ENCODE peak calls at places on chromosomes 2 and 18, in five cellular contexts. S is myocyte; B is T-helper 1 cell; C is activated CD4-positive, alpha-beta T cell treated with anti-CD3 and anti-CD28 coated beads, Interleukin-2, amount 50 U/mL, for 4 hours; K is germinal center. X is an unnamed sample.

GRCh38 chr2:240362826-240363717 is 72.4 kb upstream of the GPC1 start:
- DNase-seq in S (no peak), B (no peak), C (no peak), K (no peak), X (no peak)

GRCh38 chr2:62938126-62938525 is 112.5 kb upstream of the OTX1 start:
- DNase-seq in S (peak; percentile 29), B (no peak), C (no peak), K (no peak), X (no peak)

GRCh38 chr2:85577386-85578242 is at the start of gene VAMP8:
- DNase-seq in S (peak; percentile 95), B (peak; percentile 50), C (peak; percentile 56), K (peak; percentile 78), X (peak; percentile 50)

GRCh38 chr2:216860738-216861137 is 874 bp upstream of the TNP1 start:
- DNase-seq in S (no peak), B (no peak), C (no peak), K (no peak), X (no peak)

GRCh38 chr2:69683170-69683971 is 39.8 kb upstream of the AAK1 start:
- DNase-seq in S (peak; percentile 48), B (no peak), C (no peak), K (no peak), X (no peak)

GRCh38 chr18:60485207-60485606 is 112.6 kb upstream of the MC4R start:
- DNase-seq in S (no peak), B (no peak), C (no peak), K (no peak), X (no peak)

GRCh38 chr2:60512641-60513040 is 40.8 kb downstream of the BCL11A start:
- DNase-seq in S (no peak), B (no peak), C (no peak), K (no peak), X (no peak)

GRCh38 chr2:156481295-156481694 is 45.1 kb downstream of the GPD2 start:
- DNase-seq in S (no peak), B (no peak), C (no peak), K (no peak), X (no peak)

GRCh38 chr2:73855526-73855925 is 26.8 kb downstream of the STAMBP start:
- DNase-seq in S (no peak), B (no peak), C (no peak), K (no peak), X (no peak)